ENCODE peak calls at places on chromosomes 4 and X, in five cellular contexts. P is tibial nerve, L is SW480, S is erythroblast, A is ecto neural progenitor cell. C is an unnamed sample.

GRCh38 chr4:67130411-67130810 is 414.9 kb downstream of the CENPC start:
- DNase-seq in P (no peak), S (no peak), L (no peak), A (no peak), C (no peak)

GRCh38 chr4:141328550-141329173 is 108.0 kb downstream of the ZNF330 start:
- DNase-seq in A (no peak), S (no peak), P (no peak), L (no peak), C (no peak)

GRCh38 chrX:129736491-129736890 is 2.3 kb upstream of the XPNPEP2 start:
- DNase-seq in L (no peak), P (no peak), S (peak; percentile 2), A (no peak), C (no peak)

GRCh38 chr4:153071953-153072622 is 132.2 kb upstream of the TRIM2 start:
- DNase-seq in L (no peak), S (no peak), P (no peak), A (no peak), C (no peak)

GRCh38 chrX:68912113-68912980 is 83.5 kb downstream of the EFNB1 start:
- DNase-seq in P (no peak), S (no peak), A (peak; percentile 64), L (no peak), C (no peak)

GRCh38 chr4:12723849-12724447 is 760.2 kb downstream of the RAB28 start:
- DNase-seq in L (no peak), S (no peak), P (no peak), A (no peak), C (no peak)

GRCh38 chr4:83230928-83231327 is 53.7 kb downstream of the COQ2 start:
- DNase-seq in A (no peak), S (no peak), L (no peak), P (no peak), C (no peak)

GRCh38 chr4:76723916-76724315 is 174.0 kb downstream of the SOWAHB start:
- DNase-seq in P (no peak), L (peak; percentile 93), S (no peak), A (no peak), C (no peak)

GRCh38 chr4:8165374-8165896 is 6.8 kb upstream of the ABLIM2 start:
- DNase-seq in A (no peak), P (no peak), L (no peak), S (no peak), C (no peak)

GRCh38 chr4:180636696-180637095 is 1606.5 kb upstream of the TENM3 start:
- DNase-seq in P (no peak), L (peak; percentile 5), S (no peak), A (no peak), C (no peak)

GRCh38 chr4:110869862-110870577 is 247.1 kb upstream of the PITX2 start:
- DNase-seq in L (no peak), P (no peak), A (no peak), S (no peak), C (no peak)

GRCh38 chr4:20159516-20159915 is 92.2 kb upstream of the SLIT2 start:
- DNase-seq in A (no peak), S (no peak), L (no peak), P (no peak), C (no peak)

GRCh38 chr4:53734182-53734581 is 142.9 kb upstream of the LNX1 start:
- DNase-seq in L (no peak), P (no peak), S (no peak), A (no peak), C (no peak)

GRCh38 chrX:133434197-133434820 is 19.0 kb upstream of the GPC4 start:
- DNase-seq in L (peak; percentile 4), A (no peak), P (no peak), S (no peak), C (no peak)

GRCh38 chrX:110477593-110478228 is 119.1 kb downstream of the RTL9 start:
- DNase-seq in A (no peak), S (no peak), P (no peak), L (peak; percentile 2), C (no peak)

GRCh38 chr4:113145519-113146291 is 96.3 kb downstream of the ANK2 start:
- DNase-seq in A (peak; percentile 59), P (no peak), L (no peak), S (no peak), C (no peak)

GRCh38 chr4:84800256-84800655 is 166.2 kb downstream of the WDFY3 start:
- DNase-seq in A (no peak), L (no peak), S (no peak), P (no peak), C (no peak)

GRCh38 chr4:152935661-152936445 is at the start of gene FHDC1:
- DNase-seq in P (no peak), A (peak; percentile 83), L (peak; percentile 85), S (peak; percentile 66), C (no peak)

GRCh38 chr4:112170451-112170993 is 25.3 kb downstream of the FAM241A start:
- DNase-seq in S (peak; percentile 89), A (no peak), L (peak; percentile 64), P (no peak), C (peak; percentile 55)

GRCh38 chrX:129772796-129773431 is 6.8 kb upstream of the SASH3 start:
- DNase-seq in P (no peak), L (no peak), A (no peak), S (no peak), C (no peak)

GRCh38 chr4:54082168-54082567 is 17.8 kb upstream of the CHIC2 start:
- DNase-seq in S (no peak), A (no peak), L (peak; percentile 74), P (no peak), C (peak; percentile 96)

GRCh38 chr4:174522183-174523002 is at the start of gene HPGD:
- DNase-seq in S (peak; percentile 89), A (peak; percentile 75), P (no peak), L (peak; percentile 61), C (no peak)

GRCh38 chr4:37678624-37679023 is 7.6 kb downstream of the RELL1 start:
- DNase-seq in L (no peak), A (no peak), P (no peak), S (no peak), C (no peak)

GRCh38 chr4:22237155-22237751 is 278.6 kb downstream of the ADGRA3 start:
- DNase-seq in L (peak; percentile 8), A (peak; percentile 79), P (no peak), S (peak; percentile 48), C (no peak)

GRCh38 chr4:48910511-48910910 is 3.9 kb upstream of the OCIAD2 start:
- DNase-seq in P (no peak), L (peak; percentile 33), A (no peak), S (no peak), C (no peak)

GRCh38 chr4:10256203-10256602 is 139.6 kb upstream of the WDR1 start:
- DNase-seq in L (no peak), P (no peak), S (no peak), A (no peak), C (no peak)

GRCh38 chr4:7950301-7951092 is 10.8 kb upstream of the AFAP1 start:
- DNase-seq in S (no peak), P (no peak), L (no peak), A (no peak), C (no peak)

GRCh38 chr4:101102114-101102752 is 245.1 kb downstream of the PPP3CA start:
- DNase-seq in P (peak; percentile 63), S (no peak), A (no peak), L (no peak), C (peak; percentile 63)

GRCh38 chr4:67483868-67484602 is 61.3 kb downstream of the CENPC start:
- DNase-seq in L (no peak), A (no peak), S (no peak), P (no peak), C (peak; percentile 21)

GRCh38 chrX:105651052-105651451 is 171.3 kb upstream of the NRK start:
- DNase-seq in P (no peak), S (no peak), A (no peak), L (no peak), C (no peak)

GRCh38 chrX:17067534-17067933 is 121.1 kb downstream of the REPS2 start:
- DNase-seq in L (no peak), A (no peak), S (peak; percentile 51), P (no peak), C (no peak)

GRCh38 chr4:158538176-158538575 is 16.5 kb downstream of the RXFP1 start:
- DNase-seq in A (no peak), P (no peak), L (no peak), S (no peak), C (no peak)

GRCh38 chrX:13790206-13791131 is 26.4 kb downstream of the GPM6B start:
- DNase-seq in L (no peak), P (no peak), A (no peak), S (no peak), C (no peak)

GRCh38 chr4:127403523-127404084 is 229.2 kb upstream of the INTU start:
- DNase-seq in P (no peak), L (no peak), S (no peak), A (no peak), C (no peak)

GRCh38 chrX:56788229-56788628 is 59.2 kb downstream of the NBDY start:
- DNase-seq in S (no peak), A (no peak), L (no peak), P (no peak), C (no peak)

GRCh38 chr4:28062562-28062961 is 1201.9 kb downstream of the STIM2 start:
- DNase-seq in L (no peak), A (no peak), S (no peak), P (no peak), C (no peak)

GRCh38 chr4:157204634-157205244 is 15.8 kb upstream of the GRIA2 start:
- DNase-seq in L (no peak), S (peak; percentile 46), A (peak; percentile 56), P (no peak), C (no peak)